ENCODE peak calls at places on chromosome 1, in ten cellular contexts. F, U, W, A, G, T, I, X, Z and D are unnamed samples.

GRCh38 chr1:38029081-38029681 is 16.6 kb downstream of the UTP11 start:
- DNase-seq in F (no peak), U (no peak), W (no peak), A (no peak), G (no peak), T (peak), I (peak), X (no peak), Z (no peak), D (peak)

GRCh38 chr1:64845831-64846425 is 101.1 kb downstream of the RAVER2 start:
- DNase-seq in F (no peak), U (no peak), W (no peak), A (no peak), G (no peak), T (no peak), I (no peak), X (no peak), Z (no peak), D (no peak)

GRCh38 chr1:63082754-63083153 is 239.6 kb upstream of the FOXD3 start:
- DNase-seq in F (no peak), U (no peak), W (no peak), A (no peak), G (no peak), T (no peak), I (no peak), X (no peak), Z (no peak), D (no peak)

GRCh38 chr1:16012590-16013219 is 5.1 kb downstream of the HSPB7 start:
- DNase-seq in F (peak), U (peak), W (peak), A (no peak), G (peak), T (peak), I (peak), X (no peak), Z (peak), D (peak)

GRCh38 chr1:22105611-22106207 is 37.2 kb downstream of the WNT4 start:
- DNase-seq in F (peak), U (no peak), W (peak), A (no peak), G (no peak), T (no peak), I (peak), X (peak), Z (peak), D (peak)

GRCh38 chr1:117606608-117607261 is 887 bp downstream of the TENT5C start:
- DNase-seq in F (peak), U (no peak), W (peak), A (no peak), G (peak), T (peak), I (peak), X (no peak), Z (no peak), D (peak)

GRCh38 chr1:61183471-61184034 is 101.2 kb downstream of the NFIA start:
- DNase-seq in F (no peak), U (peak), W (peak), A (no peak), G (peak), T (no peak), I (no peak), X (no peak), Z (no peak), D (no peak)

GRCh38 chr1:116794804-116795481 is 40.7 kb downstream of the CD2 start:
- DNase-seq in F (peak), U (no peak), W (no peak), A (no peak), G (no peak), T (no peak), I (no peak), X (no peak), Z (peak), D (peak)

DNA sequence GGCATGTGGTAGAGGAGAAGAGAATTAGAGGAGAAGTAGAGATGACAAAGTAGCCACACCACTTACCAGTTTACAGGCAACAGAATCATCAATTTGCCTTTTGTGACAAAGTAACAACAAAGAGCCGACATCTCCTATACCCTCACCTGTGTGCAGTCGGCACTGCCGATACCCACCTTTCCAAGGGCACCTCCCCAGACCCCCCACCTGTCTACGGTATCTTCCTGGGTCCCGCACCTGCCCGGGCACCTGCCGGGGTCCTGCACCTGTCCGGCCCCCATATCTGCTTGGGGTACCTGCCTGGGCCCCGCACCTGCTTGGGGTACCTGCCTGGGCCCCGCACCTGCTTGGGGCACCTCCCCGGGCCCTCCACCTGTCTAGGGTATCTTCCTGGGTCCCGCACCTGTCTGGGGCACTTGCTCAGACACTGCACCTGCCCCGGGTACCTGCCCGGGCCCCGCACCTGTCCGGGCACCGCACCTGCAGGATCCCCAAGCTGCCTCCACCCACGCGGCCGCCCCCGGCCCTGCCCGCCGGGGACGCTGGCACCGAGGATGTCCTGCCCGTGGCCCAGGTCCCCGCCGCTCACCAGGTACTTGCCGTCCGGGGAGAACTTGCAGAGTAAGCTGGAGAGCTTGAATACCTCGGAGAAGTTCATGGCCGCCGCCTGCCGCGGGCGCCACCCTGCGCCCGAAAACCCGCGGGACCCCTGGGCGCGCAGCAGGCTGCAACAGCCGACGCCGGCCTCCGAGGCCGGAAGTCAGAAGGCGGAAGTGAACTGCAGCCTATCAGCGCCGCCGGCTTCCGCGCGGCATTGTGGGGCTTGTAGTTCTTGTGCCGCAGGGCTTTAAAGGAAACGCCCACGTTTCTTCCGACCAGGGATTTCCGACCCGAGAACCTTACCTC is at the start of gene WRAP73:
- DNase-seq in F (peak), U (peak), W (peak), A (peak), G (peak), T (peak), I (peak), X (peak), Z (peak), D (peak)
- TF ChIP-seq CTCF in F (peak), U (peak), W (peak), A (peak), G (no peak), T (no peak), I (no peak), X (no peak), Z (no peak), D (peak)

GRCh38 chr1:85342177-85342576 is 65.7 kb upstream of the BCL10 start:
- DNase-seq in F (no peak), U (no peak), W (peak), A (no peak), G (no peak), T (no peak), I (no peak), X (no peak), Z (no peak), D (no peak)

GRCh38 chr1:85347908-85348307 is 71.5 kb upstream of the BCL10 start:
- DNase-seq in F (no peak), U (no peak), W (no peak), A (no peak), G (no peak), T (no peak), I (no peak), X (no peak), Z (no peak), D (no peak)

GRCh38 chr1:85343612-85344255 is 67.3 kb upstream of the BCL10 start:
- DNase-seq in F (no peak), U (no peak), W (peak), A (no peak), G (no peak), T (no peak), I (no peak), X (no peak), Z (no peak), D (no peak)

GRCh38 chr1:85343213-85343611 is 66.8 kb upstream of the BCL10 start:
- DNase-seq in F (no peak), U (no peak), W (no peak), A (no peak), G (no peak), T (no peak), I (no peak), X (no peak), Z (no peak), D (no peak)

GRCh38 chr1:85344256-85344694 is 67.8 kb upstream of the BCL10 start:
- DNase-seq in F (peak), U (no peak), W (peak), A (no peak), G (peak), T (peak), I (peak), X (peak), Z (peak), D (no peak)
- TF ChIP-seq CTCF in F (peak), U (peak), W (peak), A (peak), G (peak), T (peak), I (peak), X (peak), Z (peak), D (peak)

DNA sequence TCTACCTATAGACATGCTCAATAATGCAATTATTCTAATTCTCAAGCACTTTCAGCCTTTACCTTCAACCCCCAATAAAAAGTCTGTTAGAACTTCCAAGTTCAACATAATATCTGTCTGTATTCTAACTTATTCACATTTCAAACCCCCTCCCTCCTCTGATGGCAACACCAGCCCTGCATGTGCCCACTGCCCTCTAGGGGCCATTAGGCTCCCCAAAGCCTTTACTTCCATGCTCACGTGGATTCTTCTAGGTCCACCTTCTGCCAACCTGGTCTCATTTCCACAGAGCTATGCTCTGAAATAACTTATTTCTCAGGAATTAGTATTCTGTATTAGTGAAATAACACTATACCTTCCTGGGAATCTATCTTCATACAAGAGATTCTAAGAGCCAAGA is 22.2 kb upstream of the KPRP start:
- DNase-seq in F (no peak), U (no peak), W (no peak), A (no peak), G (no peak), T (no peak), I (no peak), X (peak), Z (no peak), D (no peak)
- TF ChIP-seq CTCF in F (peak), U (no peak), W (no peak), A (no peak), G (no peak), T (no peak), I (no peak), X (no peak), Z (peak), D (peak)

GRCh38 chr1:161676958-161677689 is 14.2 kb downstream of the FCGR2B start:
- DNase-seq in F (no peak), U (no peak), W (no peak), A (no peak), G (no peak), T (no peak), I (no peak), X (no peak), Z (no peak), D (no peak)
- TF ChIP-seq CTCF in F (no peak), U (no peak), W (no peak), A (no peak), G (no peak), T (no peak), I (no peak), X (no peak), Z (no peak), D (no peak)